ENCODE peak calls at places on chromosomes 3 and 15, in five cellular contexts. One of them, this sample, is unnamed.

GRCh38 chr15:87498545-87498944 is 758.0 kb downstream of the NTRK3 start:
- DNase-seq in G401: peak; percentile 15
- DNase-seq in stimulated activated CD4-positive, alpha-beta T cell treated with anti-CD3 and anti-CD28 coated beads, Interleukin-1b, Interleukin-23, amount 100 ng/mL, for 24 hours: no peak
- DNase-seq in CD8-positive, alpha-beta T cell: no peak
- DNase-seq in ascending aorta: no peak
- DNase-seq in this sample: no peak

GRCh38 chr3:36521007-36521379 is 140.7 kb downstream of the STAC start:
- DNase-seq in G401: no peak
- DNase-seq in stimulated activated CD4-positive, alpha-beta T cell treated with anti-CD3 and anti-CD28 coated beads, Interleukin-1b, Interleukin-23, amount 100 ng/mL, for 24 hours: no peak
- DNase-seq in CD8-positive, alpha-beta T cell: no peak
- DNase-seq in ascending aorta: no peak
- DNase-seq in this sample: no peak

GRCh38 chr3:29178809-29179793 is 101.8 kb upstream of the RBMS3 start:
- DNase-seq in G401: no peak
- DNase-seq in stimulated activated CD4-positive, alpha-beta T cell treated with anti-CD3 and anti-CD28 coated beads, Interleukin-1b, Interleukin-23, amount 100 ng/mL, for 24 hours: no peak
- DNase-seq in CD8-positive, alpha-beta T cell: no peak
- DNase-seq in ascending aorta: no peak
- DNase-seq in this sample: no peak

GRCh38 chr3:131549340-131549739 is 46.6 kb upstream of the MRPL3 start:
- DNase-seq in G401: no peak
- DNase-seq in stimulated activated CD4-positive, alpha-beta T cell treated with anti-CD3 and anti-CD28 coated beads, Interleukin-1b, Interleukin-23, amount 100 ng/mL, for 24 hours: no peak
- DNase-seq in CD8-positive, alpha-beta T cell: no peak
- DNase-seq in ascending aorta: no peak
- DNase-seq in this sample: no peak

GRCh38 chr3:186060222-186060621 is 48.7 kb downstream of the ETV5 start:
- DNase-seq in G401: no peak
- DNase-seq in stimulated activated CD4-positive, alpha-beta T cell treated with anti-CD3 and anti-CD28 coated beads, Interleukin-1b, Interleukin-23, amount 100 ng/mL, for 24 hours: no peak
- DNase-seq in CD8-positive, alpha-beta T cell: no peak
- DNase-seq in ascending aorta: no peak
- DNase-seq in this sample: no peak

GRCh38 chr15:29935296-29936020 is 113.2 kb upstream of the TJP1 start:
- DNase-seq in G401: no peak
- DNase-seq in stimulated activated CD4-positive, alpha-beta T cell treated with anti-CD3 and anti-CD28 coated beads, Interleukin-1b, Interleukin-23, amount 100 ng/mL, for 24 hours: no peak
- DNase-seq in CD8-positive, alpha-beta T cell: no peak
- DNase-seq in ascending aorta: no peak
- DNase-seq in this sample: no peak

GRCh38 chr3:54986294-54986693 is 58.4 kb upstream of the LRTM1 start:
- DNase-seq in G401: no peak
- DNase-seq in stimulated activated CD4-positive, alpha-beta T cell treated with anti-CD3 and anti-CD28 coated beads, Interleukin-1b, Interleukin-23, amount 100 ng/mL, for 24 hours: no peak
- DNase-seq in CD8-positive, alpha-beta T cell: no peak
- DNase-seq in ascending aorta: no peak
- DNase-seq in this sample: no peak

GRCh38 chr3:16770021-16770420 is 114.7 kb upstream of the PLCL2 start:
- DNase-seq in G401: no peak
- DNase-seq in stimulated activated CD4-positive, alpha-beta T cell treated with anti-CD3 and anti-CD28 coated beads, Interleukin-1b, Interleukin-23, amount 100 ng/mL, for 24 hours: no peak
- DNase-seq in CD8-positive, alpha-beta T cell: no peak
- DNase-seq in ascending aorta: no peak
- DNase-seq in this sample: no peak

GRCh38 chr3:139935071-139935865 is at the start of gene CLSTN2:
- DNase-seq in G401: peak; percentile 20
- DNase-seq in stimulated activated CD4-positive, alpha-beta T cell treated with anti-CD3 and anti-CD28 coated beads, Interleukin-1b, Interleukin-23, amount 100 ng/mL, for 24 hours: no peak
- DNase-seq in CD8-positive, alpha-beta T cell: no peak
- DNase-seq in ascending aorta: no peak
- DNase-seq in this sample: peak; percentile 82

GRCh38 chr3:17116007-17116659 is 231.4 kb downstream of the PLCL2 start:
- DNase-seq in G401: peak; percentile 87
- DNase-seq in stimulated activated CD4-positive, alpha-beta T cell treated with anti-CD3 and anti-CD28 coated beads, Interleukin-1b, Interleukin-23, amount 100 ng/mL, for 24 hours: no peak
- DNase-seq in CD8-positive, alpha-beta T cell: no peak
- DNase-seq in ascending aorta: no peak
- DNase-seq in this sample: no peak

GRCh38 chr3:110767156-110767555 is 304.5 kb upstream of the NECTIN3 start:
- DNase-seq in G401: no peak
- DNase-seq in stimulated activated CD4-positive, alpha-beta T cell treated with anti-CD3 and anti-CD28 coated beads, Interleukin-1b, Interleukin-23, amount 100 ng/mL, for 24 hours: no peak
- DNase-seq in CD8-positive, alpha-beta T cell: no peak
- DNase-seq in ascending aorta: no peak
- DNase-seq in this sample: no peak

GRCh38 chr15:101017041-101017754 is 98.0 kb downstream of the LRRK1 start:
- DNase-seq in G401: no peak
- DNase-seq in stimulated activated CD4-positive, alpha-beta T cell treated with anti-CD3 and anti-CD28 coated beads, Interleukin-1b, Interleukin-23, amount 100 ng/mL, for 24 hours: no peak
- DNase-seq in CD8-positive, alpha-beta T cell: no peak
- DNase-seq in ascending aorta: no peak
- DNase-seq in this sample: no peak

GRCh38 chr3:63724987-63725386 is 72.5 kb downstream of the SNTN start:
- DNase-seq in G401: no peak
- DNase-seq in stimulated activated CD4-positive, alpha-beta T cell treated with anti-CD3 and anti-CD28 coated beads, Interleukin-1b, Interleukin-23, amount 100 ng/mL, for 24 hours: no peak
- DNase-seq in CD8-positive, alpha-beta T cell: no peak
- DNase-seq in ascending aorta: no peak
- DNase-seq in this sample: no peak

GRCh38 chr3:46087871-46088270 is 60.6 kb upstream of the XCR1 start:
- DNase-seq in G401: peak; percentile 32
- DNase-seq in stimulated activated CD4-positive, alpha-beta T cell treated with anti-CD3 and anti-CD28 coated beads, Interleukin-1b, Interleukin-23, amount 100 ng/mL, for 24 hours: no peak
- DNase-seq in CD8-positive, alpha-beta T cell: no peak
- DNase-seq in ascending aorta: no peak
- DNase-seq in this sample: no peak

GRCh38 chr3:156174229-156174847 is 54.0 kb downstream of the KCNAB1 start:
- DNase-seq in G401: peak; percentile 69
- DNase-seq in stimulated activated CD4-positive, alpha-beta T cell treated with anti-CD3 and anti-CD28 coated beads, Interleukin-1b, Interleukin-23, amount 100 ng/mL, for 24 hours: no peak
- DNase-seq in CD8-positive, alpha-beta T cell: no peak
- DNase-seq in ascending aorta: no peak
- DNase-seq in this sample: no peak

GRCh38 chr3:112611813-112612515 is 29.0 kb downstream of the CCDC80 start:
- DNase-seq in G401: no peak
- DNase-seq in stimulated activated CD4-positive, alpha-beta T cell treated with anti-CD3 and anti-CD28 coated beads, Interleukin-1b, Interleukin-23, amount 100 ng/mL, for 24 hours: no peak
- DNase-seq in CD8-positive, alpha-beta T cell: no peak
- DNase-seq in ascending aorta: no peak
- DNase-seq in this sample: no peak

GRCh38 chr3:113746955-113747718 is at the start of gene ATP6V1A:
- DNase-seq in G401: no peak
- DNase-seq in stimulated activated CD4-positive, alpha-beta T cell treated with anti-CD3 and anti-CD28 coated beads, Interleukin-1b, Interleukin-23, amount 100 ng/mL, for 24 hours: peak; percentile 53
- DNase-seq in CD8-positive, alpha-beta T cell: peak; percentile 54
- DNase-seq in ascending aorta: peak; percentile 11
- DNase-seq in this sample: peak; percentile 66

GRCh38 chr15:36688310-36689102 is 109.1 kb downstream of the CDIN1 start:
- DNase-seq in G401: no peak
- DNase-seq in stimulated activated CD4-positive, alpha-beta T cell treated with anti-CD3 and anti-CD28 coated beads, Interleukin-1b, Interleukin-23, amount 100 ng/mL, for 24 hours: no peak
- DNase-seq in CD8-positive, alpha-beta T cell: no peak
- DNase-seq in ascending aorta: no peak
- DNase-seq in this sample: no peak

GRCh38 chr3:197854596-197855343 is 63.7 kb downstream of the LRCH3 start:
- DNase-seq in G401: peak; percentile 91
- DNase-seq in stimulated activated CD4-positive, alpha-beta T cell treated with anti-CD3 and anti-CD28 coated beads, Interleukin-1b, Interleukin-23, amount 100 ng/mL, for 24 hours: no peak
- DNase-seq in CD8-positive, alpha-beta T cell: no peak
- DNase-seq in ascending aorta: no peak
- DNase-seq in this sample: no peak